ENCODE peak calls at places on chromosomes 12 and 14, in eight cellular contexts. X is SW 1271; U is activated CD4-positive, alpha-beta T cell treated with anti-CD3 and anti-CD28 coated beads, Interleukin-2, amount 10 ng/mL, durations not matched to agents 7 days and 5 days; G is stimulated activated CD8-positive, alpha-beta memory T cell treated with anti-CD3 and anti-CD28 coated beads, Interleukin-15, amount 100 ng/mL, for 24 hours; D is sigmoid colon; R is NCI-H1436; S is mesothelial cell of epicardium; V is AG09309. K is an unnamed sample.

GRCh38 chr12:25307818-25308217 is 57.1 kb upstream of the KRAS start:
- DNase-seq in U (no peak), S (no peak), V (no peak), D (no peak), R (no peak), X (no peak), G (no peak), K (no peak)

GRCh38 chr12:58252914-58253313 is 311.5 kb downstream of the ATP23 start:
- DNase-seq in S (no peak), U (no peak), G (no peak), R (no peak), V (no peak), X (no peak), D (no peak), K (no peak)

GRCh38 chr12:91703884-91704283 is 441.8 kb downstream of the BTG1 start:
- DNase-seq in V (no peak), D (no peak), R (no peak), X (no peak), U (no peak), G (no peak), S (no peak), K (no peak)

GRCh38 chr12:6641131-6641530 is 5.4 kb upstream of the LPAR5 start:
- DNase-seq in G (no peak), D (no peak), U (no peak), R (no peak), V (no peak), X (no peak), S (no peak), K (no peak)

GRCh38 chr14:90378249-90378648 is 18.6 kb upstream of the CALM1 start:
- DNase-seq in V (no peak), R (no peak), U (no peak), D (no peak), X (no peak), S (no peak), G (no peak), K (no peak)

GRCh38 chr14:105890474-105891220 is 364.3 kb downstream of the TMEM121 start:
- DNase-seq in R (no peak), G (no peak), U (no peak), V (no peak), X (no peak), D (peak), S (peak), K (peak)

GRCh38 chr14:83419420-83419819 is 1885.8 kb upstream of the SEL1L start:
- DNase-seq in X (no peak), R (no peak), G (no peak), U (no peak), S (no peak), V (no peak), D (no peak), K (no peak)

GRCh38 chr12:91574391-91574790 is 391.8 kb upstream of the DCN start:
- DNase-seq in G (no peak), S (no peak), V (no peak), U (no peak), R (no peak), X (no peak), D (no peak), K (no peak)

GRCh38 chr14:60686865-60687264 is 37.3 kb downstream of the SIX4 start:
- DNase-seq in V (no peak), X (no peak), S (no peak), U (no peak), D (no peak), G (no peak), R (no peak), K (no peak)

GRCh38 chr12:98439471-98440164 is 75.8 kb upstream of the TMPO start:
- DNase-seq in G (no peak), V (no peak), S (peak), U (no peak), X (no peak), R (no peak), D (no peak), K (no peak)

GRCh38 chr12:701896-702539 is 38.8 kb upstream of the NINJ2 start:
- DNase-seq in G (no peak), U (no peak), S (no peak), D (no peak), X (no peak), R (no peak), V (no peak), K (no peak)

GRCh38 chr12:122435186-122435585 is 12.7 kb upstream of the CLIP1 start:
- DNase-seq in X (no peak), U (no peak), G (no peak), D (peak), V (no peak), R (no peak), S (no peak), K (no peak)

GRCh38 chr12:68259318-68259940 is 6.0 kb upstream of the IL22 start:
- DNase-seq in V (no peak), S (no peak), R (no peak), U (no peak), G (no peak), D (no peak), X (no peak), K (no peak)

GRCh38 chr14:73731111-73731510 is 16.9 kb upstream of the PNMA1 start:
- DNase-seq in U (no peak), D (no peak), S (no peak), G (no peak), V (no peak), X (no peak), R (no peak), K (no peak)

GRCh38 chr14:61642246-61642982 is 52.9 kb upstream of the HIF1A start:
- DNase-seq in R (no peak), G (no peak), D (no peak), X (no peak), V (no peak), U (no peak), S (no peak), K (peak)

GRCh38 chr12:75955251-75955650 is 76.3 kb downstream of the PHLDA1 start:
- DNase-seq in U (no peak), S (no peak), R (no peak), D (no peak), X (no peak), G (no peak), V (no peak), K (no peak)

GRCh38 chr14:70782361-70782760 is 27.0 kb downstream of the MAP3K9 start:
- DNase-seq in R (no peak), X (no peak), S (no peak), V (peak), D (no peak), U (peak), G (no peak), K (peak)

GRCh38 chr14:92665699-92666110 is 82.7 kb downstream of the LGMN start:
- DNase-seq in V (no peak), D (no peak), U (no peak), X (no peak), S (no peak), R (no peak), G (no peak), K (no peak)

GRCh38 chr12:59500915-59501314 is 94.9 kb upstream of the SLC16A7 start:
- DNase-seq in D (no peak), G (no peak), R (no peak), S (no peak), X (no peak), U (no peak), V (no peak), K (no peak)

GRCh38 chr12:75459755-75460154 is 20.8 kb upstream of the GLIPR1 start:
- DNase-seq in V (no peak), D (no peak), U (no peak), R (no peak), S (no peak), X (no peak), G (no peak), K (no peak)

GRCh38 chr12:59861635-59862034 is 265.8 kb downstream of the SLC16A7 start:
- DNase-seq in G (no peak), X (no peak), S (no peak), D (no peak), V (no peak), U (no peak), R (no peak), K (no peak)

GRCh38 chr14:61516957-61517356 is 178.4 kb upstream of the HIF1A start:
- DNase-seq in V (peak), D (no peak), R (no peak), U (no peak), X (no peak), G (no peak), S (no peak), K (no peak)

K was measured in H4.